ENCODE peak calls at places on chromosomes 13 and 19, in seven cellular contexts. V is left lung, L is B cell, J is lower lobe of right lung, M is Right ventricle myocardium superior, H is hepatocyte, U is psoas muscle. T is an unnamed sample.

GRCh38 chr13:109869312-109870237 is 83.2 kb upstream of the IRS2 start:
- DNase-seq in V (peak), L (no peak), J (peak), M (peak), H (no peak), U (peak), T (no peak)

GRCh38 chr19:18660051-18660910 is 23.2 kb upstream of the CRTC1 start:
- DNase-seq in V (peak), L (no peak), J (peak), M (peak), H (no peak), U (peak), T (no peak)

GRCh38 chr13:103758222-103758621 is 692.0 kb upstream of the SLC10A2 start:
- DNase-seq in V (no peak), L (no peak), J (no peak), M (no peak), H (no peak), U (no peak), T (no peak)

GRCh38 chr19:40465781-40466218 is 255 bp upstream of the BLVRB start:
- DNase-seq in V (peak), L (peak), J (peak), M (peak), H (peak), U (peak), T (peak)

GRCh38 chr13:29541400-29541799 is 54.1 kb downstream of the SLC7A1 start:
- DNase-seq in V (no peak), L (no peak), J (no peak), M (no peak), H (no peak), U (no peak), T (no peak)

GRCh38 chr13:27118428-27119054 is 53.1 kb downstream of the USP12 start:
- DNase-seq in V (no peak), L (no peak), J (no peak), M (no peak), H (no peak), U (no peak), T (no peak)

GRCh38 chr13:104571161-104571889 is 1505.1 kb upstream of the SLC10A2 start:
- DNase-seq in V (no peak), L (no peak), J (no peak), M (no peak), H (peak), U (peak), T (peak)

GRCh38 chr19:45668342-45668871 is 386 bp downstream of the GIPR start:
- DNase-seq in V (peak), L (peak), J (no peak), M (no peak), H (no peak), U (no peak), T (no peak)

GRCh38 chr19:29837448-29837961 is 25.7 kb downstream of the CCNE1 start:
- DNase-seq in V (no peak), L (peak), J (no peak), M (no peak), H (no peak), U (peak), T (no peak)

T was measured in AG04449.